ENCODE peak calls at places on chromosome 7, in nine cellular contexts. R is prostate gland; U is HCT116; L is CD8-positive, alpha-beta T cell; H is sigmoid colon; C is uterus; N is fibroblast of lung; Z is upper lobe of left lung; S is right atrium auricular region. G is an unnamed sample. For H3K9me3, the result is how much of the 10 kb centered on the place peaks cover.

GRCh38 chr7:138025215-138026186 is 23.6 kb upstream of the CREB3L2 start:
- DNase-seq in R (no peak), U (no peak), L (no peak), H (no peak), C (no peak), N (no peak), Z (no peak), S (no peak), G (no peak)

GRCh38 chr7:67760971-67761370 is 764.3 kb downstream of the TYW1 start:
- DNase-seq in R (no peak), U (no peak), L (no peak), H (no peak), C (no peak), N (peak), Z (no peak), S (no peak), G (no peak)

GRCh38 chr7:26439502-26440252 is 148.0 kb downstream of the SNX10 start:
- DNase-seq in R (no peak), U (no peak), L (no peak), H (no peak), C (no peak), N (no peak), Z (no peak), S (no peak), G (no peak)

GRCh38 chr7:27836525-27836924 is 96.6 kb downstream of the TAX1BP1 start:
- DNase-seq in R (no peak), U (no peak), L (no peak), H (no peak), C (no peak), N (no peak), Z (no peak), S (no peak), G (no peak)

GRCh38 chr7:75737856-75738603 is 711 bp downstream of the HIP1 start:
- DNase-seq in R (peak), U (no peak), L (no peak), H (peak), C (no peak), N (peak), Z (peak), S (no peak), G (no peak)

GRCh38 chr7:96314402-96315108 is 7.3 kb downstream of the SLC25A13 start:
- DNase-seq in R (no peak), U (no peak), L (no peak), H (no peak), C (no peak), N (peak), Z (no peak), S (no peak), G (no peak)

GRCh38 chr7:50805425-50806130 is 22.9 kb upstream of the GRB10 start:
- DNase-seq in R (no peak), U (no peak), L (no peak), H (no peak), C (no peak), N (no peak), Z (no peak), S (no peak), G (no peak)

GRCh38 chr7:134789967-134790685 is 10.7 kb downstream of the CALD1 start:
- DNase-seq in R (no peak), U (no peak), L (no peak), H (peak), C (peak), N (peak), Z (no peak), S (no peak), G (peak)

GRCh38 chr7:46139079-46139478 is 218.0 kb upstream of the IGFBP3 start:
- DNase-seq in R (no peak), U (no peak), L (no peak), H (no peak), C (no peak), N (peak), Z (no peak), S (no peak), G (peak)

GRCh38 chr7:130143986-130144618 is 61.1 kb downstream of the TMEM209 start:
- DNase-seq in R (no peak), U (no peak), L (no peak), H (no peak), C (no peak), N (no peak), Z (no peak), S (no peak), G (no peak)

GRCh38 chr7:151312831-151313809 is 28.5 kb upstream of the NUB1 start:
- DNase-seq in R (no peak), U (no peak), L (no peak), H (no peak), C (no peak), N (no peak), Z (no peak), S (no peak), G (no peak)

GRCh38 chr7:142012825-142013506 is 17.3 kb downstream of the MGAM start:
- DNase-seq in R (no peak), U (no peak), L (no peak), H (no peak), C (no peak), N (peak), Z (no peak), S (no peak), G (no peak)

GRCh38 chr7:23277359-23277989 is 21.7 kb upstream of the MALSU1 start:
- DNase-seq in R (peak), U (peak), L (no peak), H (no peak), C (no peak), N (peak), Z (no peak), S (no peak), G (peak)

GRCh38 chr7:116328161-116328560 is 117.8 kb downstream of the TES start:
- DNase-seq in R (no peak), U (no peak), L (no peak), H (no peak), C (no peak), N (no peak), Z (no peak), S (no peak), G (no peak)

GRCh38 chr7:151503902-151504714 is 15.6 kb downstream of the RHEB start:
- DNase-seq in R (peak), U (no peak), L (no peak), H (peak), C (peak), N (peak), Z (no peak), S (peak), G (peak)

GRCh38 chr7:146375155-146375554 is 258.6 kb downstream of the CNTNAP2 start:
- DNase-seq in R (no peak), U (no peak), L (no peak), H (no peak), C (no peak), N (no peak), Z (no peak), S (no peak), G (no peak)

GRCh38 chr7:138872576-138872975 is 74.6 kb upstream of the ATP6V0A4 start:
- DNase-seq in R (no peak), U (peak), L (no peak), H (no peak), C (no peak), N (peak), Z (no peak), S (no peak), G (no peak)

GRCh38 chr7:97145068-97145467 is 27.6 kb downstream of the SDHAF3 start:
- DNase-seq in R (no peak), U (no peak), L (no peak), H (no peak), C (no peak), N (peak), Z (no peak), S (no peak), G (no peak)

GRCh38 chr7:131355917-131356777 is 28.5 kb downstream of the MKLN1 start:
- DNase-seq in R (no peak), U (no peak), L (no peak), H (no peak), C (no peak), N (no peak), Z (no peak), S (no peak), G (no peak)

GRCh38 chr7:108805808-108806397 is 236.2 kb downstream of the DNAJB9 start:
- DNase-seq in R (no peak), U (peak), L (no peak), H (no peak), C (no peak), N (peak), Z (no peak), S (no peak), G (no peak)

GRCh38 chr7:137360087-137360679 is 16.6 kb upstream of the PTN start:
- DNase-seq in R (no peak), U (no peak), L (no peak), H (no peak), C (no peak), N (peak), Z (no peak), S (no peak), G (no peak)

GRCh38 chr7:148695953-148696352 is 2.8 kb upstream of the CUL1 start:
- DNase-seq in R (no peak), U (no peak), L (no peak), H (no peak), C (no peak), N (no peak), Z (no peak), S (no peak), G (no peak)

GRCh38 chr7:130372813-130373212 is 7.5 kb upstream of the CPA1 start:
- DNase-seq in R (no peak), U (no peak), L (no peak), H (peak), C (no peak), N (no peak), Z (no peak), S (no peak), G (no peak)

GRCh38 chr7:92955081-92955480 is 118.7 kb upstream of the CDK6 start:
- DNase-seq in R (no peak), U (no peak), L (no peak), H (no peak), C (no peak), N (no peak), Z (no peak), S (no peak), G (no peak)

GRCh38 chr7:4842302-4843064 is 19.3 kb downstream of the PAPOLB start:
- DNase-seq in R (no peak), U (no peak), L (no peak), H (peak), C (no peak), N (no peak), Z (peak), S (no peak), G (no peak)

GRCh38 chr7:90334193-90334843 is 12.2 kb upstream of the GTPBP10 start:
- DNase-seq in R (no peak), U (no peak), L (no peak), H (no peak), C (no peak), N (no peak), Z (peak), S (no peak), G (no peak)

GRCh38 chr7:22121702-22122474 is 176.2 kb upstream of the CDCA7L start:
- DNase-seq in R (no peak), U (no peak), L (no peak), H (no peak), C (peak), N (no peak), Z (no peak), S (peak), G (no peak)

GRCh38 chr7:24883632-24884013 is 96.4 kb downstream of the OSBPL3 start:
- DNase-seq in R (no peak), U (no peak), L (no peak), H (no peak), C (no peak), N (peak), Z (no peak), S (no peak), G (no peak)

GRCh38 chr7:55349126-55349525 is 16.0 kb upstream of the LANCL2 start:
- DNase-seq in R (no peak), U (no peak), L (no peak), H (no peak), C (no peak), N (no peak), Z (no peak), S (no peak), G (no peak)

GRCh38 chr7:29140873-29141468 is 5.4 kb downstream of the CPVL start:
- DNase-seq in R (no peak), U (no peak), L (no peak), H (no peak), C (no peak), N (no peak), Z (no peak), S (no peak), G (no peak)

GRCh38 chr7:152674860-152675760 is 831 bp downstream of the XRCC2 start:
- DNase-seq in R (no peak), U (no peak), L (no peak), H (no peak), C (no peak), N (peak), Z (no peak), S (no peak), G (peak)

GRCh38 chr7:50735327-50735726 is 47.4 kb downstream of the GRB10 start:
- DNase-seq in R (no peak), U (no peak), L (no peak), H (no peak), C (no peak), N (no peak), Z (no peak), S (no peak), G (no peak)

GRCh38 chr7:40551685-40552576 is 417.1 kb downstream of the SUGCT start:
- DNase-seq in R (no peak), U (no peak), L (no peak), H (no peak), C (no peak), N (peak), Z (no peak), S (no peak), G (no peak)

GRCh38 chr7:128837521-128837921 is 7.3 kb downstream of the FLNC start:
- DNase-seq in R (no peak), U (no peak), L (no peak), H (no peak), C (no peak), N (no peak), Z (peak), S (no peak), G (no peak)

GRCh38 chr7:121049897-121050296 is 61.4 kb downstream of the CPED1 start:
- DNase-seq in R (no peak), U (no peak), L (no peak), H (no peak), C (no peak), N (no peak), Z (no peak), S (no peak), G (no peak)

GRCh38 chr7:95511716-95512260 is 26.0 kb downstream of the ASB4 start:
- DNase-seq in R (peak), U (peak), L (peak), H (peak), C (peak), N (peak), Z (no peak), S (peak), G (peak)

GRCh38 chr7:71472962-71473361 is 341.0 kb downstream of the GALNT17 start:
- DNase-seq in R (no peak), U (no peak), L (no peak), H (no peak), C (no peak), N (no peak), Z (no peak), S (no peak), G (no peak)

GRCh38 chr7:150979706-150980390 is 1.7 kb upstream of the KCNH2 start:
- DNase-seq in R (no peak), U (no peak), L (no peak), H (peak), C (peak), N (no peak), Z (no peak), S (no peak), G (no peak)

DNA sequence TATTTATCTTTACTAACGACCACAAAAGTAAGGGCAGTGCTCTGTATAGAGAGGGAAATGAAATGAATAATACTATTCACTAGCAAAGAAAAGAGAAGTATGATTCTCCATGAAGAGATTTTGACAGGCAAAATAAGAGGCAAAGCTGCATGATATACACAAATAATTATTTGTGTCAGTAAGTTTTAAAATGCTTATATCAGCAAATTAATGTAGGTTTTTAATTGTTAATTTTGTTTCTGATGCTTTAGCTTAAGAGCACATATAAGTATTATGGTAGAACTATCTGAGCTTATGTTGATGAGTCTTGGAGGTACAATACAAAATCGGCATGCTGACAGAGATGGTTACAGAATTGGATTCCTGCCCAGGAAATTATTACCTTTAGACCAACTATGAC is 383.1 kb upstream of the VSTM2A start:
- DNase-seq in R (no peak), U (no peak), L (no peak), H (no peak), C (no peak), N (no peak), Z (no peak), S (no peak), G (no peak)
- H3K4me3 ChIP-seq in R (no peak), U (no peak), L (no peak), H (no peak), C (no peak), N (no peak), Z (no peak), S (no peak), G (no peak)

DNA sequence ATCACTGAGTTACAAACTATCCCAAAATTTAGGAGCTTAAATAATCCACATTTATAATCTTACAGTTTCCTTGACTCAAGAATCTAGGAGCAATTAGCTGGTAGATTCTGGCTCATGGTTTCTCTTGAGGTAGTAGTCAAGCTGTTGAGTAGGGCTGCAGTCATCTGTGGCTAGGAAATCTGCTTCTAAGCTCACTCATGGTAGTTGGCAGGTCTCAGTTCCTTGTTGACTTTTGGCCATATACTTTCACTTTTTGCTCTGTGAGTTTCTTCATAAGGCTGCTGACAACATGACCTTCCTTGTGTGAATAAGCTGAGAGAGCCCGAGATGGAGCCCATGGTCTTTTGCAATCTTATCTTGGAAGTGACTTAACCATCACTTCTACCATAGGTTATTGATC is 10.8 kb upstream of the ETV1 start:
- DNase-seq in R (no peak), U (no peak), L (no peak), H (no peak), C (no peak), N (no peak), Z (no peak), S (no peak), G (no peak)
- H3K9me3 ChIP-seq in R (under half), U (under half), L (under half), H (under half), C (under half), N (under half), Z (under half), S (under half), G (under half)

DNA sequence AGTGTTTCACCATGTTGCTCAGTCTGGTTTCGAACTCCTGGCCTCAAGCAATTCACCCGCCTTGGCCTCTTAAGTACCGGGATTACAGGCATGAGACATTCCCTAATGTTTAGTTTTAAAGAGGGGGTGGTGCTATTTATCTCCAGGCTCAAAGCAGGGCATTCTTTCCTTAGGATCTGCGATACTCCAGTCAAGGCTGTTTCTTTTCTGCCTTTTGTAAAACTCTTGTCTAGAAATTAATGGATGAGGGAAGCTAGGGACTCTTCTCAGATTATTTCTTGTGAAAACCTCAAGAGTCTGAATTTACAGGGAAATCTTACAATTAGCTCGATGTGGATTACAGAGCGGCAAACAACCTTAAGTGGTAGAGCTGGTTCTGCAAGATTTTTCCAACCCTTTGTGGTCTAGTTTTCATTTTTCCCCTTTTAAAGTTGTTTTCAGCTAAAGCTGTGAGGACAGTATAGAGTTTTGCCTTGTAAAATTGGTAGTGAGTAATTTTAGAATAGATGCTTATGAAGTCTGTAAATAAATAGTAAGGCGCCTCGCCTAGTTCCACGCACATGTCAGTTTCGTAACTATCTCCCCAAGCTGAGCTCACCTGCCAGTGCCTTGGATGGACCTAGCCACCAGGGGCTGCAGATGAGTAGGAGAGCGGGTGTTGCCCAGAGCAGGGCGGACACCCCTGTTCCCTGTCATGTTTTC is 53.1 kb downstream of the CUX1 start:
- DNase-seq in R (peak), U (peak), L (no peak), H (no peak), C (no peak), N (peak), Z (no peak), S (no peak), G (no peak)
- TF ChIP-seq CTCF in R (peak), U (peak), L (no peak), H (peak), C (no peak), N (no peak), Z (no peak), S (no peak), G (peak)

GRCh38 chr7:140229591-140230516 is 53.1 kb upstream of the KDM7A start:
- DNase-seq in R (no peak), U (no peak), L (peak), H (no peak), C (no peak), N (no peak), Z (peak), S (no peak), G (no peak)

GRCh38 chr7:140231779-140232491 is 55.2 kb upstream of the KDM7A start:
- DNase-seq in R (peak), U (no peak), L (no peak), H (no peak), C (no peak), N (no peak), Z (no peak), S (no peak), G (no peak)

GRCh38 chr7:140230862-140231778 is 54.3 kb upstream of the KDM7A start:
- DNase-seq in R (peak), U (peak), L (no peak), H (peak), C (no peak), N (peak), Z (peak), S (peak), G (no peak)

GRCh38 chr7:140229101-140229525 is 52.3 kb upstream of the KDM7A start:
- DNase-seq in R (no peak), U (no peak), L (no peak), H (no peak), C (no peak), N (no peak), Z (no peak), S (no peak), G (no peak)

DNA sequence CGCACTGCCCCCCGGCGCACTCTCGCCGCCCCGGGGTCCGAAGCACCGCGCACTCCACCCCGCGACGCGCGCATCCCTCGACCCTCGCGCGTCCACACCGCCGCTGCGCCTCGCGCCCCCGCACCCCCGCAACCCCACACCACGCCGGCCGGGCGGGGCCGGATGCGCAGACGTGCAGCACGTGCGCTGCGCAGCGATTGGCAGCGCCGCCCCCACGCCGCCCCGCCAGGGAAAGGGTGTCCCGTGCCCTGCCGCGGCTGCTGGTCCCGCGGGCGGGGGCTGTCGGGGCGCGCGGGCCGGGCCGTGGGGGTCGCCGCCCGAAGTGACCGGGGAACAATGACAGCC is 53.7 kb upstream of the KDM7A start:
- DNase-seq in R (peak), U (no peak), L (peak), H (no peak), C (no peak), N (no peak), Z (peak), S (no peak), G (no peak)
- H3K4me3 ChIP-seq in R (peak), U (peak), L (peak), H (peak), C (peak), N (peak), Z (peak), S (peak), G (peak)

DNA sequence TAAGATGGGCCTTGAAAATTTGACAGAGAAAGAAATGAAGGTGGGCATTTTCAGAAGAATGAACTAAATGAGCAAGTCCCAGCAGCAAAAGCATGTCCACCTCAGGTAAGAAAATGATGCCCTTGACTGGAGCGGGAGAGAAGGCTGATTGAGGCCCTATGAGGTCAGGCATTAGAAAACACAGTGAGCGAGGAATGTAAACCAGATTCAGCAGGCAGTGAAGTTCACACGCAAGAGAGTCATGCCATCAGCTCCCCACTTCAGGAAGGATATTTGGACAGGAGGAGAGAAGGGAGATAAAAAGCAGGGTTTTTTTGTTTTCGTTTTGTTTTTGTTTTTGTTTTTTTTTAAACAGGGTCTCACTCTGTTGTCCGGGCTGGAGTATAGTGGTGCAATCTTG is 166.4 kb downstream of the PPP1R17 start:
- DNase-seq in R (no peak), U (no peak), L (no peak), H (no peak), C (no peak), N (no peak), Z (no peak), S (no peak), G (no peak)
- H3K9me3 ChIP-seq in R (under half), U (under half), L (under half), H (under half), C (under half), N (under half), Z (under half), S (under half), G (under half)